ENCODE peak calls at places on chromosome 13, in nine cellular contexts. One of them, this sample, is unnamed.

GRCh38 chr13:35879111-35879510 is 252.1 kb downstream of the DCLK1 start:
- DNase-seq in testis: no peak
- DNase-seq in breast epithelium: no peak
- DNase-seq in IMR-90: no peak
- DNase-seq in uterus: no peak
- DNase-seq in sigmoid colon: no peak
- DNase-seq in ovary: no peak
- DNase-seq in A549: no peak
- DNase-seq in gastrocnemius medialis: no peak
- DNase-seq in this sample: no peak

GRCh38 chr13:51361111-51361510 is 21.6 kb downstream of the SERPINE3 start:
- DNase-seq in testis: no peak
- DNase-seq in breast epithelium: no peak
- DNase-seq in IMR-90: no peak
- DNase-seq in uterus: no peak
- DNase-seq in sigmoid colon: no peak
- DNase-seq in ovary: no peak
- DNase-seq in A549: no peak
- DNase-seq in gastrocnemius medialis: no peak
- DNase-seq in this sample: no peak

GRCh38 chr13:110907951-110908898 is 6.6 kb downstream of the ANKRD10 start:
- DNase-seq in testis: peak
- DNase-seq in breast epithelium: no peak
- DNase-seq in IMR-90: peak
- DNase-seq in uterus: no peak
- DNase-seq in sigmoid colon: no peak
- DNase-seq in ovary: no peak
- DNase-seq in A549: peak
- DNase-seq in gastrocnemius medialis: no peak
- DNase-seq in this sample: peak

GRCh38 chr13:102002271-102002670 is 399.6 kb downstream of the FGF14 start:
- DNase-seq in testis: no peak
- DNase-seq in breast epithelium: no peak
- DNase-seq in IMR-90: no peak
- DNase-seq in uterus: no peak
- DNase-seq in sigmoid colon: no peak
- DNase-seq in ovary: no peak
- DNase-seq in A549: no peak
- DNase-seq in gastrocnemius medialis: no peak
- DNase-seq in this sample: no peak

GRCh38 chr13:104098421-104098820 is 1032.2 kb upstream of the SLC10A2 start:
- DNase-seq in testis: no peak
- DNase-seq in breast epithelium: no peak
- DNase-seq in IMR-90: no peak
- DNase-seq in uterus: no peak
- DNase-seq in sigmoid colon: no peak
- DNase-seq in ovary: no peak
- DNase-seq in A549: no peak
- DNase-seq in gastrocnemius medialis: no peak
- DNase-seq in this sample: no peak

GRCh38 chr13:40172878-40173277 is 493.6 kb downstream of the FOXO1 start:
- DNase-seq in testis: peak
- DNase-seq in breast epithelium: no peak
- DNase-seq in IMR-90: no peak
- DNase-seq in uterus: no peak
- DNase-seq in sigmoid colon: no peak
- DNase-seq in ovary: no peak
- DNase-seq in A549: no peak
- DNase-seq in gastrocnemius medialis: no peak
- DNase-seq in this sample: no peak

GRCh38 chr13:64377606-64378005 is 2852.5 kb downstream of the PCDH9 start:
- DNase-seq in testis: no peak
- DNase-seq in breast epithelium: no peak
- DNase-seq in IMR-90: no peak
- DNase-seq in uterus: no peak
- DNase-seq in sigmoid colon: no peak
- DNase-seq in ovary: no peak
- DNase-seq in A549: no peak
- DNase-seq in gastrocnemius medialis: no peak
- DNase-seq in this sample: no peak

GRCh38 chr13:75359266-75359665 is 122.7 kb downstream of the TBC1D4 start:
- DNase-seq in testis: no peak
- DNase-seq in breast epithelium: no peak
- DNase-seq in IMR-90: peak
- DNase-seq in uterus: no peak
- DNase-seq in sigmoid colon: no peak
- DNase-seq in ovary: no peak
- DNase-seq in A549: peak
- DNase-seq in gastrocnemius medialis: no peak
- DNase-seq in this sample: no peak

GRCh38 chr13:91389186-91389585 is 9.2 kb upstream of the GPC5 start:
- DNase-seq in testis: no peak
- DNase-seq in breast epithelium: no peak
- DNase-seq in IMR-90: no peak
- DNase-seq in uterus: no peak
- DNase-seq in sigmoid colon: no peak
- DNase-seq in ovary: no peak
- DNase-seq in A549: no peak
- DNase-seq in gastrocnemius medialis: no peak
- DNase-seq in this sample: no peak

GRCh38 chr13:51848674-51849073 is 3.7 kb upstream of the TMEM272 start:
- DNase-seq in testis: no peak
- DNase-seq in breast epithelium: no peak
- DNase-seq in IMR-90: peak
- DNase-seq in uterus: no peak
- DNase-seq in sigmoid colon: no peak
- DNase-seq in ovary: no peak
- DNase-seq in A549: no peak
- DNase-seq in gastrocnemius medialis: no peak
- DNase-seq in this sample: no peak

GRCh38 chr13:30108913-30109237 is 198.5 kb downstream of the KATNAL1 start:
- DNase-seq in testis: no peak
- DNase-seq in breast epithelium: peak
- DNase-seq in IMR-90: no peak
- DNase-seq in uterus: no peak
- DNase-seq in sigmoid colon: no peak
- DNase-seq in ovary: no peak
- DNase-seq in A549: no peak
- DNase-seq in gastrocnemius medialis: no peak
- DNase-seq in this sample: peak

GRCh38 chr13:30109471-30110135 is 197.7 kb downstream of the KATNAL1 start:
- DNase-seq in testis: no peak
- DNase-seq in breast epithelium: no peak
- DNase-seq in IMR-90: no peak
- DNase-seq in uterus: no peak
- DNase-seq in sigmoid colon: no peak
- DNase-seq in ovary: no peak
- DNase-seq in A549: no peak
- DNase-seq in gastrocnemius medialis: no peak
- DNase-seq in this sample: no peak

GRCh38 chr13:30107536-30108136 is 199.7 kb downstream of the KATNAL1 start:
- DNase-seq in testis: no peak
- DNase-seq in breast epithelium: no peak
- DNase-seq in IMR-90: peak
- DNase-seq in uterus: no peak
- DNase-seq in sigmoid colon: no peak
- DNase-seq in ovary: no peak
- DNase-seq in A549: no peak
- DNase-seq in gastrocnemius medialis: no peak
- DNase-seq in this sample: no peak

GRCh38 chr13:30107126-30107525 is 200.2 kb downstream of the KATNAL1 start:
- DNase-seq in testis: no peak
- DNase-seq in breast epithelium: no peak
- DNase-seq in IMR-90: no peak
- DNase-seq in uterus: no peak
- DNase-seq in sigmoid colon: no peak
- DNase-seq in ovary: no peak
- DNase-seq in A549: no peak
- DNase-seq in gastrocnemius medialis: no peak
- DNase-seq in this sample: no peak

GRCh38 chr13:30108216-30108912 is 199.0 kb downstream of the KATNAL1 start:
- DNase-seq in testis: no peak
- DNase-seq in breast epithelium: no peak
- DNase-seq in IMR-90: no peak
- DNase-seq in uterus: no peak
- DNase-seq in sigmoid colon: no peak
- DNase-seq in ovary: no peak
- DNase-seq in A549: no peak
- DNase-seq in gastrocnemius medialis: no peak
- DNase-seq in this sample: no peak
- TF ChIP-seq POLR2A in testis: no peak
- TF ChIP-seq POLR2A in breast epithelium: no peak
- TF ChIP-seq POLR2A in IMR-90: no peak
- TF ChIP-seq POLR2A in uterus: no peak
- TF ChIP-seq POLR2A in sigmoid colon: peak
- TF ChIP-seq POLR2A in ovary: no peak
- TF ChIP-seq POLR2A in A549: no peak
- TF ChIP-seq POLR2A in gastrocnemius medialis: no peak
- TF ChIP-seq POLR2A in this sample: no peak

DNA sequence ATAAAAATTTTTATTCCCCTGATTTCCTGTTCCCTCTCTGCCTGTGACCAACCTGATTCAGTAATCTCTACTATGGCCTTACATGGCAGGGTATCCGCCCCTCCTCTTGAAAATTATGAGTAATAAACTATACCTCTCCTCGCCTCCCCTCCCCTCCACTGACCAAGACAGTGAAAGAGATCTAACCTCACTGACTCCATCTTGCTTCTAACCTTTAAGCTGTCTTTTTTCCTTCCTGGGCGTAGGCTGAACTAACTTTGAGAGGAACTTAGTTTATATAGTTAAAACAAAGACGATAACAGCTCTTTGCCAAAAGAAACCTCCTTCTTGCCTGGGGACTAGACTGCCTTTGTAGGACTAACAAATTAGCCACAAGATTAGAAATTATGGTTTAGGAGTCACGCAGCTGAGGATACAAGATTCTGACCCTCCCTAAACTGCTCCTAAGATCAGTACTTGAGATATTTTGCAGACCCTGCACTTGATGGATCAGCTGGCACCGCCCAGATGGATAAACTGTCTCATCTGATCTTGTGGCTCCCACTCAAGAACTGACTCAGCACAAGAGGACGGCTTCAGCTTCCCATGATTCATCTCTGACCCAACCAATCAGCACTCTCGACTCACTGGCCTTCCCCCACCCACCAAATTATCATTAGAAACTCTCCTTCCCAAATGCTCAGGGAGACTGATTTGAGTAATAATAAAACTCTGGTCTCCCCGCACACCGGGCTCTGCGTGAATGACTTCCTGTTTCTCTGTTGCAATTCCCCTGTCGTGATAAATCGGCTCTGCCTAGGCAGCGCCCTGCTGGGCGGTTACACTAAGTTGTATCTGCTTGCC is 187.1 kb downstream of the TDRD3 start:
- DNase-seq in testis: peak
- DNase-seq in breast epithelium: no peak
- DNase-seq in IMR-90: peak
- DNase-seq in uterus: peak
- DNase-seq in sigmoid colon: no peak
- DNase-seq in ovary: no peak
- DNase-seq in A549: no peak
- DNase-seq in gastrocnemius medialis: no peak
- DNase-seq in this sample: peak
- H3K4me3 ChIP-seq in testis: no peak
- H3K4me3 ChIP-seq in breast epithelium: peak
- H3K4me3 ChIP-seq in IMR-90: no peak
- H3K4me3 ChIP-seq in uterus: no peak
- H3K4me3 ChIP-seq in sigmoid colon: no peak
- H3K4me3 ChIP-seq in ovary: no peak
- H3K4me3 ChIP-seq in A549: no peak
- H3K4me3 ChIP-seq in gastrocnemius medialis: no peak
- H3K4me3 ChIP-seq in this sample: no peak

DNA sequence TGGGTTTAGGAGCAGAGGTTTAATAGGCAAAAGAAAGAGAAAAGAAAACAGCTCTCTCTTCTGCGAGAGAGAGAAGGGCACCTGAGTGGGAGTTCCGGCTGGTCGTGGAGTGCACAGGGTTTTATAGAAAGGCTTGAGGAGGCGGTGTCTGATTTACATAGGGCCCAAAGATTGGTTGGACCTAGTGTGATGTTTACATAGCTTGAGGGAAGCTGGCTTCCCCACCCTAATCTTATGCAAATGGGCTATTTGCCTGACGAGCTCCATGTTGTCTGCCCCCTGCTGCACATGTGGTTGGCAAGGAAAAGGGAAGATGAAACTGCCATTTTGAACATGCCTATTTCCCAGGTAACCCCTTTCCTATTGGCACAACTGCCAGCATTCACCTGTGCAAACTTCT is 21.5 kb upstream of the MEDAG start:
- DNase-seq in testis: no peak
- DNase-seq in breast epithelium: no peak
- DNase-seq in IMR-90: no peak
- DNase-seq in uterus: no peak
- DNase-seq in sigmoid colon: no peak
- DNase-seq in ovary: no peak
- DNase-seq in A549: no peak
- DNase-seq in gastrocnemius medialis: no peak
- DNase-seq in this sample: no peak
- H3K27ac ChIP-seq in testis: no peak
- H3K27ac ChIP-seq in breast epithelium: no peak
- H3K27ac ChIP-seq in IMR-90: no peak
- H3K27ac ChIP-seq in uterus: no peak
- H3K27ac ChIP-seq in sigmoid colon: no peak
- H3K27ac ChIP-seq in ovary: no peak
- H3K27ac ChIP-seq in A549: no peak
- H3K27ac ChIP-seq in gastrocnemius medialis: no peak
- H3K27ac ChIP-seq in this sample: no peak

GRCh38 chr13:114226699-114227323 is 7.9 kb upstream of the CDC16 start:
- DNase-seq in testis: peak
- DNase-seq in breast epithelium: peak
- DNase-seq in IMR-90: peak
- DNase-seq in uterus: peak
- DNase-seq in sigmoid colon: peak
- DNase-seq in ovary: peak
- DNase-seq in A549: peak
- DNase-seq in gastrocnemius medialis: peak
- DNase-seq in this sample: peak

GRCh38 chr13:114227528-114227927 is 7.2 kb upstream of the CDC16 start:
- DNase-seq in testis: no peak
- DNase-seq in breast epithelium: no peak
- DNase-seq in IMR-90: no peak
- DNase-seq in uterus: no peak
- DNase-seq in sigmoid colon: no peak
- DNase-seq in ovary: no peak
- DNase-seq in A549: no peak
- DNase-seq in gastrocnemius medialis: no peak
- DNase-seq in this sample: no peak

GRCh38 chr13:114230117-114230516 is 4.6 kb upstream of the CDC16 start:
- DNase-seq in testis: no peak
- DNase-seq in breast epithelium: no peak
- DNase-seq in IMR-90: peak
- DNase-seq in uterus: no peak
- DNase-seq in sigmoid colon: no peak
- DNase-seq in ovary: no peak
- DNase-seq in A549: no peak
- DNase-seq in gastrocnemius medialis: no peak
- DNase-seq in this sample: no peak

GRCh38 chr13:114229486-114229885 is 5.2 kb upstream of the CDC16 start:
- DNase-seq in testis: no peak
- DNase-seq in breast epithelium: no peak
- DNase-seq in IMR-90: no peak
- DNase-seq in uterus: no peak
- DNase-seq in sigmoid colon: no peak
- DNase-seq in ovary: no peak
- DNase-seq in A549: no peak
- DNase-seq in gastrocnemius medialis: no peak
- DNase-seq in this sample: no peak

GRCh38 chr13:114228176-114228575 is 6.5 kb upstream of the CDC16 start:
- DNase-seq in testis: no peak
- DNase-seq in breast epithelium: no peak
- DNase-seq in IMR-90: no peak
- DNase-seq in uterus: no peak
- DNase-seq in sigmoid colon: no peak
- DNase-seq in ovary: no peak
- DNase-seq in A549: no peak
- DNase-seq in gastrocnemius medialis: no peak
- DNase-seq in this sample: no peak
- TF ChIP-seq POLR2A in testis: no peak
- TF ChIP-seq POLR2A in breast epithelium: no peak
- TF ChIP-seq POLR2A in IMR-90: no peak
- TF ChIP-seq POLR2A in uterus: no peak
- TF ChIP-seq POLR2A in sigmoid colon: no peak
- TF ChIP-seq POLR2A in ovary: no peak
- TF ChIP-seq POLR2A in A549: no peak
- TF ChIP-seq POLR2A in gastrocnemius medialis: no peak
- TF ChIP-seq POLR2A in this sample: no peak